ENCODE peak calls at places on chromosomes 7 and 10, in ten cellular contexts. T, E, L, K, S, X, N, O, P and I are unnamed samples.

GRCh38 chr10:47311193-47311899 is 10.9 kb upstream of the GDF2 start:
- DNase-seq in N (no peak), P (no peak), T (no peak), X (peak), K (peak), E (no peak), L (peak), O (no peak), S (no peak), I (no peak)

GRCh38 chr7:121334875-121335648 is 6.3 kb downstream of the WNT16 start:
- DNase-seq in L (no peak), X (no peak), E (no peak), K (no peak), O (no peak), T (no peak), P (no peak), S (no peak), N (no peak), I (peak)

GRCh38 chr7:14892961-14893360 is 9.6 kb downstream of the DGKB start:
- DNase-seq in E (no peak), T (peak), L (no peak), P (no peak), N (no peak), O (no peak), S (no peak), K (no peak), X (no peak), I (no peak)

GRCh38 chr7:90180011-90180585 is 25.8 kb downstream of the STEAP1 start:
- DNase-seq in K (no peak), L (peak), P (peak), E (no peak), O (no peak), N (peak), X (no peak), T (peak), S (no peak), I (peak)

GRCh38 chr10:112763916-112764520 is 186.0 kb upstream of the TCF7L2 start:
- DNase-seq in P (peak), L (no peak), X (no peak), E (no peak), S (no peak), O (no peak), T (peak), K (no peak), N (peak), I (peak)

GRCh38 chr7:79855172-79855571 is 279.5 kb upstream of the GNAI1 start:
- DNase-seq in K (no peak), N (peak), P (peak), S (no peak), L (no peak), X (no peak), T (no peak), E (no peak), O (no peak), I (peak)

GRCh38 chr10:3169271-3169670 is 3.3 kb downstream of the PITRM1 start:
- DNase-seq in X (no peak), K (no peak), P (no peak), N (no peak), O (no peak), T (no peak), E (no peak), S (no peak), L (no peak), I (no peak)

GRCh38 chr7:34067406-34067805 is 162.1 kb downstream of the BMPER start:
- DNase-seq in E (no peak), N (peak), L (no peak), T (peak), K (no peak), X (no peak), S (no peak), O (no peak), P (no peak), I (no peak)

GRCh38 chr10:76632158-76633051 is 1005.2 kb downstream of the KCNMA1 start:
- DNase-seq in T (peak), K (no peak), L (peak), S (no peak), P (no peak), O (no peak), X (peak), E (peak), N (no peak), I (no peak)

GRCh38 chr7:121178452-121178851 is 150.3 kb upstream of the WNT16 start:
- DNase-seq in L (no peak), O (no peak), S (no peak), P (no peak), K (no peak), X (no peak), N (no peak), T (no peak), E (no peak), I (no peak)

GRCh38 chr10:74081192-74081803 is 69.3 kb downstream of the AP3M1 start:
- DNase-seq in P (peak), N (peak), K (peak), T (peak), E (no peak), S (no peak), L (peak), O (no peak), X (peak), I (peak)

GRCh38 chr7:105752671-105753275 is 123.6 kb downstream of the ATXN7L1 start:
- DNase-seq in N (no peak), P (no peak), O (no peak), T (no peak), X (no peak), E (no peak), L (no peak), K (no peak), S (no peak), I (no peak)

GRCh38 chr7:151351967-151352366 is 10.4 kb downstream of the NUB1 start:
- DNase-seq in X (peak), E (no peak), T (no peak), L (no peak), P (no peak), K (peak), N (no peak), S (peak), O (no peak), I (no peak)

GRCh38 chr7:135672560-135673359 is 10.4 kb downstream of the STMP1 start:
- DNase-seq in O (no peak), P (peak), N (peak), L (peak), X (no peak), T (peak), S (no peak), K (no peak), E (peak), I (peak)

GRCh38 chr10:64863836-64864235 is 1342.6 kb downstream of the REEP3 start:
- DNase-seq in S (no peak), O (no peak), E (no peak), N (no peak), L (no peak), K (no peak), T (no peak), P (no peak), X (no peak), I (no peak)

GRCh38 chr10:113337142-113337541 is 215.7 kb upstream of the HABP2 start:
- DNase-seq in X (no peak), E (no peak), P (no peak), T (no peak), S (no peak), O (no peak), K (no peak), N (no peak), L (no peak), I (peak)

GRCh38 chr10:101843032-101843991 is at the start of gene KCNIP2:
- DNase-seq in O (no peak), L (no peak), N (no peak), S (no peak), K (peak), P (no peak), E (no peak), T (no peak), X (peak), I (no peak)

GRCh38 chr10:48253970-48254657 is 20.4 kb downstream of the FRMPD2 start:
- DNase-seq in K (no peak), T (peak), X (no peak), E (no peak), L (no peak), O (no peak), N (peak), P (no peak), S (no peak), I (peak)

GRCh38 chr7:7103343-7104313 is 78.7 kb upstream of the C1GALT1 start:
- DNase-seq in P (peak), E (peak), K (peak), O (no peak), X (no peak), L (peak), T (peak), N (peak), S (no peak), I (peak)

GRCh38 chr10:75208177-75208576 is 2.4 kb upstream of the VDAC2 start:
- DNase-seq in E (no peak), L (peak), N (peak), T (peak), P (peak), K (no peak), X (no peak), O (no peak), S (no peak), I (peak)

GRCh38 chr7:70446448-70447143 is 685.3 kb upstream of the GALNT17 start:
- DNase-seq in K (no peak), X (no peak), L (no peak), P (no peak), O (no peak), E (no peak), S (no peak), N (no peak), T (no peak), I (no peak)

GRCh38 chr7:117193564-117193963 is 129.3 kb downstream of the WNT2 start:
- DNase-seq in K (no peak), P (peak), O (no peak), T (peak), S (no peak), N (peak), L (no peak), X (no peak), E (no peak), I (peak)

GRCh38 chr7:11833431-11833830 is 1.4 kb upstream of the THSD7A start:
- DNase-seq in N (no peak), X (no peak), O (no peak), K (no peak), S (no peak), P (no peak), E (no peak), L (no peak), T (peak), I (no peak)

GRCh38 chr10:50929670-50930069 is 44.2 kb upstream of the A1CF start:
- DNase-seq in P (no peak), L (no peak), T (peak), X (no peak), E (no peak), O (no peak), S (no peak), N (no peak), K (no peak), I (peak)

GRCh38 chr10:20797290-20797689 is 99.8 kb downstream of the NEBL start:
- DNase-seq in K (no peak), X (no peak), P (no peak), L (no peak), E (no peak), T (no peak), O (no peak), N (no peak), S (no peak), I (no peak)

GRCh38 chr10:2978111-2978510 is 89.2 kb upstream of the PFKP start:
- DNase-seq in X (no peak), T (peak), E (no peak), N (peak), K (no peak), P (peak), O (no peak), L (peak), S (no peak), I (peak)

GRCh38 chr7:94649313-94649924 is 6.5 kb downstream of the SGCE start:
- DNase-seq in S (no peak), E (no peak), O (no peak), X (no peak), L (no peak), K (no peak), T (no peak), P (no peak), N (no peak), I (peak)

GRCh38 chr7:48537561-48537960 is 366.3 kb downstream of the ABCA13 start:
- DNase-seq in K (no peak), P (no peak), N (no peak), T (peak), X (no peak), S (no peak), L (no peak), O (no peak), E (no peak), I (no peak)

GRCh38 chr10:101287183-101287830 is 58.0 kb upstream of the LBX1 start:
- DNase-seq in K (no peak), T (no peak), E (no peak), S (no peak), L (no peak), X (no peak), O (no peak), P (no peak), N (no peak), I (no peak)

GRCh38 chr10:63268798-63269503 is 135.8 kb downstream of the NRBF2 start:
- DNase-seq in S (peak), P (peak), T (peak), X (peak), O (peak), L (peak), K (peak), N (peak), E (peak), I (peak)

GRCh38 chr7:111392976-111393762 is 169.1 kb downstream of the IMMP2L start:
- DNase-seq in K (no peak), T (peak), O (no peak), E (no peak), L (no peak), S (no peak), X (no peak), N (peak), P (no peak), I (peak)

GRCh38 chr7:117051808-117052207 is 98.5 kb downstream of the ST7 start:
- DNase-seq in T (no peak), K (no peak), S (no peak), O (no peak), X (no peak), E (no peak), N (no peak), P (no peak), L (no peak), I (no peak)